ENCODE peak calls at places on chromosomes 5 and 9, in six cellular contexts. S is left ventricle myocardium inferior; M is naive thymus-derived CD4-positive, alpha-beta T cell; J is CD8-positive, alpha-beta T cell; F is psoas muscle; X is AG04450. P is an unnamed sample.
A peak's percentile ranks its signal among the peaks of the same experiment; 100 is the strongest.

GRCh38 chr5:147448766-147449165 is 61.1 kb downstream of the DPYSL3 start:
- DNase-seq in F (no peak), S (no peak), J (no peak), M (no peak), X (no peak), P (no peak)

GRCh38 chr9:135798303-135798585 is 96.3 kb downstream of the KCNT1 start:
- DNase-seq in F (no peak), X (no peak), S (no peak), J (no peak), M (no peak), P (no peak)

GRCh38 chr5:112869948-112870347 is 8.9 kb downstream of the SRP19 start:
- DNase-seq in S (no peak), X (no peak), F (no peak), J (no peak), M (no peak), P (no peak)

GRCh38 chr5:138339464-138339863 is 1.4 kb downstream of the FAM53C start:
- DNase-seq in X (no peak), J (no peak), S (no peak), F (no peak), M (no peak), P (no peak)

GRCh38 chr9:93132287-93132927 is 1.6 kb downstream of the NINJ1 start:
- DNase-seq in S (peak; percentile 63), F (no peak), M (no peak), X (no peak), J (no peak), P (no peak)

GRCh38 chr9:134518004-134518606 is 123.5 kb upstream of the COL5A1 start:
- DNase-seq in J (no peak), F (peak; percentile 65), M (no peak), X (no peak), S (peak; percentile 46), P (no peak)

GRCh38 chr9:10268500-10269485 is 344.0 kb downstream of the PTPRD start:
- DNase-seq in X (no peak), J (no peak), F (no peak), M (no peak), S (no peak), P (no peak)

GRCh38 chr5:145666591-145666990 is 168.6 kb downstream of the PRELID2 start:
- DNase-seq in M (no peak), J (no peak), X (no peak), F (no peak), S (no peak), P (no peak)

GRCh38 chr9:102497709-102498108 is 497.4 kb upstream of the CYLC2 start:
- DNase-seq in X (no peak), F (no peak), S (no peak), J (no peak), M (no peak), P (no peak)

GRCh38 chr5:151234476-151235238 is 10.8 kb upstream of the CCDC69 start:
- DNase-seq in J (peak; percentile 41), S (peak; percentile 76), F (peak; percentile 76), M (peak; percentile 34), X (no peak), P (no peak)

GRCh38 chr5:96004087-96004486 is 42.4 kb upstream of the ELL2 start:
- DNase-seq in X (no peak), S (no peak), F (no peak), M (no peak), J (no peak), P (no peak)

GRCh38 chr5:86684222-86684621 is 66.5 kb downstream of the COX7C start:
- DNase-seq in J (no peak), F (no peak), S (no peak), X (no peak), M (no peak), P (no peak)

GRCh38 chr5:124161286-124161685 is 585.2 kb downstream of the ZNF608 start:
- DNase-seq in M (no peak), J (no peak), F (no peak), X (no peak), S (no peak), P (no peak)

GRCh38 chr9:85420750-85421149 is 321.0 kb downstream of the AGTPBP1 start:
- DNase-seq in F (no peak), S (no peak), X (no peak), M (no peak), J (no peak), P (no peak)

GRCh38 chr5:29208026-29208425 is 1985.5 kb upstream of the CDH6 start:
- DNase-seq in J (no peak), X (no peak), S (no peak), M (no peak), F (no peak), P (no peak)

GRCh38 chr5:5418006-5418405 is 4.5 kb upstream of the ICE1 start:
- DNase-seq in F (no peak), S (no peak), J (no peak), X (no peak), M (no peak), P (no peak)

GRCh38 chr9:120151806-120152205 is 428.2 kb downstream of the CDK5RAP2 start:
- DNase-seq in M (no peak), J (no peak), X (no peak), S (no peak), F (no peak), P (no peak)

GRCh38 chr9:3446313-3446712 is 79.5 kb downstream of the RFX3 start:
- DNase-seq in M (no peak), X (no peak), S (no peak), F (no peak), J (no peak), P (no peak)

GRCh38 chr5:140182803-140183367 is 7.9 kb downstream of the CYSTM1 start:
- DNase-seq in X (no peak), M (no peak), J (no peak), F (peak; percentile 28), S (peak; percentile 32), P (no peak)

GRCh38 chr5:122880749-122881148 is 35.3 kb downstream of the SNX24 start:
- DNase-seq in J (no peak), M (no peak), X (no peak), S (no peak), F (no peak), P (no peak)

GRCh38 chr9:13555516-13555915 is 276.0 kb upstream of the MPDZ start:
- DNase-seq in X (no peak), J (no peak), F (no peak), M (no peak), S (no peak), P (no peak)

GRCh38 chr9:7879551-7880245 is 80.1 kb upstream of the DMAC1 start:
- DNase-seq in J (peak; percentile 15), M (no peak), S (no peak), X (no peak), F (no peak), P (no peak)

GRCh38 chr9:108842610-108843295 is 13.0 kb downstream of the ACTL7B start:
- DNase-seq in J (no peak), S (no peak), M (peak; percentile 4), X (no peak), F (no peak), P (no peak)

GRCh38 chr5:170277953-170278352 is 19.6 kb downstream of the LCP2 start:
- DNase-seq in X (no peak), J (no peak), S (no peak), M (no peak), F (no peak), P (no peak)

GRCh38 chr9:115411516-115411915 is 293.6 kb upstream of the TNC start:
- DNase-seq in S (no peak), J (no peak), M (no peak), X (peak; percentile 37), F (no peak), P (no peak)

DNA sequence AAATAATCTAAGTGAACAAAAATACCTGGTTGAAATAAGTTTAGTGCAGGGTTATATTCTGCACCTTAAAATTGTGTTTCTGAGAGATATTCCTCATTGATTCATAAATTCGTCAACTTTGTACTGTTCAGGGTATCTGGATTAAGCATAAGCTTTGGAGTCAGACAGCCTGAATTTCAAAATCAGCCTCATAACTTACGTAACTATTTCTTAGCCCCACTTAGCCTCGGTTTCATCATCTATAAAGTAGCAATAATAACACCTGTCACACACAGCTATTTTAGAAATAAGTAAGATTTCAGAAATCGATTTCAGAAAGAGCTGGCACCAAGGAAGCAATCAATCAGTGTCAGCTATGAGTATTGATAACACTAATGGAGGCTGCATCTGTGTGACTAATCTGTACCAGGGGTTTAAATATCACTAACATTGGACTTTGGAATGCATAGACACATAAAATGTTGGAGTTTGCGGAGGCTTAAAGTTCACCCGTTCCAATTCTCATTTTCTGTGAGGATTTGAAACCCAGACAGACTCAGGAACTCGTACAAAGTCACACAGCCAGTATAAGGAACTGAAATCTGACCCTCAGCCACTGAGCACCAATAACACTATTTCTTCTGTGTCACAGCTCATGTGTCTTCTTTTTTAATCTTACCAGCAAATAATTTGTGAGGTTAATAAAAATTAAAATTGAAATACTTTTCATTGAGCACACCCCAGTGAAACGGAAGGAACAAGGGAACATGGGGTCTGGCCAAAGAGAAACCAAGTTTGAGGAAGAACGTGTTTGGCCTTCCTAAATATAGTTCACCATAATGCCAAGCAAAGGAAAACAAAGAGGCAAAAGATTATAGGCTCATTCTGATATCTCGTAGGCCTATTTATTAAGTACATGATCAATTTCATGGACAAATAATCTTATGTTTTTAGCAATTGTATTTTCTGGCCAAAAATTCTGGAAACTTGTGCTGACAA is 194.4 kb upstream of the PTGER4 start:
- DNase-seq in S (no peak), X (no peak), J (no peak), F (no peak), M (no peak), P (no peak)
- H3K9me3 ChIP-seq in S (peaks cover 16% of the 10 kb centered on the region), X (no peaks in the 10 kb centered on the region), J (no peaks in the 10 kb centered on the region), F (no peaks in the 10 kb centered on the region), M (no peaks in the 10 kb centered on the region), P (no peaks in the 10 kb centered on the region)

GRCh38 chr5:12592228-12592627 is 688.0 kb upstream of the CTNND2 start:
- DNase-seq in X (no peak), J (no peak), F (no peak), S (no peak), M (no peak), P (no peak)
- H3K9me3 ChIP-seq in X (peaks cover 7% of the 10 kb centered on the region), J (no peaks in the 10 kb centered on the region), F (no peaks in the 10 kb centered on the region), S (peaks cover 9% of the 10 kb centered on the region), M (no peaks in the 10 kb centered on the region), P (no peaks in the 10 kb centered on the region)

GRCh38 chr9:96769989-96770388 is 7.9 kb downstream of the ZNF510 start:
- DNase-seq in J (no peak), M (no peak), X (no peak), F (no peak), S (no peak), P (no peak)

GRCh38 chr9:96771124-96771523 is 6.8 kb downstream of the ZNF510 start:
- DNase-seq in M (no peak), S (no peak), F (no peak), X (no peak), J (no peak), P (no peak)

GRCh38 chr9:96762562-96762961 is 15.3 kb downstream of the ZNF510 start:
- DNase-seq in J (no peak), X (no peak), M (no peak), F (no peak), S (no peak), P (no peak)

DNA sequence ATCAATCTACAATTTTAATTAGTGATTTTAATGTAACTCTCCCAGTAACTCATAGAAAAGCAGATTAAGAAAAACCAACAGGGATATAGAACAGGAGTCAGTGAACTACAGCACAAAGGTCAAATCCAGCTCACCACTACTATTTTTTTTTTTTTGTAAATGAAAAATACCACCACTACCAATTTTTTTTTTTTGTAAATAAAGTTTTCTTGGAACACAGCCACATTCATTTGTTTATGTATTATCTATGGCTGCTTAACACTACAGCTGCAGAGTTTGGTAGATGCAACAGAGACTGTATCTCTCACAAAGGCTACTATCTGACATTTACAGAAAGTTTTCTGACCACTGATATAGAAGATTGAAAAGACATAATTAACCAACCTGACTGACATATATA is 11.7 kb downstream of the ZNF510 start:
- DNase-seq in M (no peak), X (no peak), S (no peak), F (no peak), J (no peak), P (no peak)
- H3K9me3 ChIP-seq in M (peaks cover 29% of the 10 kb centered on the region), X (peaks cover 43% of the 10 kb centered on the region), S (peaks cover 100% of the 10 kb centered on the region), F (peaks cover 96% of the 10 kb centered on the region), J (peaks cover 42% of the 10 kb centered on the region), P (peaks cover 62% of the 10 kb centered on the region)

GRCh38 chr5:12111263-12111662 is 207.0 kb upstream of the CTNND2 start:
- DNase-seq in S (no peak), X (no peak), J (no peak), F (no peak), M (no peak), P (no peak)
- H3K9me3 ChIP-seq in S (no peaks in the 10 kb centered on the region), X (peaks cover 3% of the 10 kb centered on the region), J (no peaks in the 10 kb centered on the region), F (no peaks in the 10 kb centered on the region), M (no peaks in the 10 kb centered on the region), P (no peaks in the 10 kb centered on the region)

P was measured in T-helper 17 cell.